ENCODE peak calls at places on chromosomes 16 and 17, in four cellular contexts. M is stimulated activated CD4-positive, alpha-beta T cell treated with anti-CD3 and anti-CD28 coated beads, TNF-alpha, amount 100 ng/mL, for 1 hour; G is naive B cell; X is skeletal muscle cell. O is an unnamed sample.

GRCh38 chr16:22386976-22387375 is 12.6 kb upstream of the CDR2 start:
- DNase-seq in M (no peak), G (no peak), X (peak), O (peak)

GRCh38 chr17:27492470-27492869 is 36.2 kb downstream of the KSR1 start:
- DNase-seq in G (no peak), X (no peak), M (no peak), O (no peak)

GRCh38 chr17:35842239-35842638 is 26.5 kb downstream of the HEATR9 start:
- DNase-seq in X (no peak), G (no peak), M (no peak), O (no peak)

GRCh38 chr17:181213-182163 is at the start of gene DOC2B:
- DNase-seq in X (no peak), M (no peak), G (no peak), O (no peak)

GRCh38 chr17:42980766-42981397 is 517 bp downstream of the RUNDC1 start:
- DNase-seq in X (no peak), G (peak), M (peak), O (no peak)

GRCh38 chr17:69997332-69997731 is 77.7 kb upstream of the KCNJ16 start:
- DNase-seq in X (no peak), G (no peak), M (no peak), O (no peak)

GRCh38 chr16:50467943-50468748 is 80.0 kb upstream of the NKD1 start:
- DNase-seq in G (no peak), M (no peak), X (no peak), O (no peak)

GRCh38 chr16:54939537-54940278 is 9.0 kb downstream of the IRX5 start:
- DNase-seq in G (no peak), X (no peak), M (no peak), O (no peak)

GRCh38 chr17:50352072-50352692 is 6.3 kb downstream of the XYLT2 start:
- DNase-seq in X (no peak), G (no peak), M (no peak), O (no peak)

GRCh38 chr16:66079671-66080070 is 286.8 kb upstream of the CDH5 start:
- DNase-seq in M (no peak), X (no peak), G (no peak), O (no peak)

GRCh38 chr16:53055603-53056527 is 1.1 kb downstream of the CHD9 start:
- DNase-seq in M (no peak), G (peak), X (peak), O (peak)

GRCh38 chr17:76492989-76493501 is 8.2 kb downstream of the RHBDF2 start:
- DNase-seq in G (peak), X (peak), M (no peak), O (peak)

GRCh38 chr16:80323808-80324195 is 217.0 kb upstream of the DYNLRB2 start:
- DNase-seq in X (no peak), G (no peak), M (no peak), O (no peak)

GRCh38 chr16:31113420-31114124 is 3.9 kb upstream of the KAT8 start:
- DNase-seq in G (no peak), X (no peak), M (no peak), O (no peak)

GRCh38 chr16:24257965-24258364 is 1.8 kb downstream of the CACNG3 start:
- DNase-seq in X (no peak), G (no peak), M (no peak), O (no peak)

GRCh38 chr17:66304304-66305174 is 2.1 kb downstream of the PRKCA start:
- DNase-seq in G (no peak), M (no peak), X (no peak), O (no peak)

GRCh38 chr16:13343981-13344380 is 442.6 kb downstream of the SHISA9 start:
- DNase-seq in X (no peak), M (no peak), G (no peak), O (no peak)

GRCh38 chr17:7001562-7001961 is 5.7 kb downstream of the ALOX12 start:
- DNase-seq in G (peak), M (peak), X (no peak), O (no peak)